ENCODE peak calls at places on chromosomes 7 and 10, in four cellular contexts. C is IMR-90, Y is A549, H is HepG2. J is an unnamed sample.
A peak's percentile ranks its signal among the peaks of the same experiment; 100 is the strongest.

GRCh38 chr7:81002471-81002870 is 83.6 kb upstream of the SEMA3C start:
- DNase-seq in H (no peak), Y (no peak), C (no peak), J (no peak)

GRCh38 chr7:137325927-137326326 is 17.6 kb downstream of the PTN start:
- DNase-seq in H (no peak), Y (no peak), C (no peak), J (no peak)

GRCh38 chr10:97726636-97727178 is 10.2 kb upstream of the ZFYVE27 start:
- DNase-seq in C (peak; percentile 85), H (peak; percentile 59), Y (no peak), J (peak; percentile 28)

GRCh38 chr10:43078986-43079273 is 2.1 kb downstream of the RET start:
- DNase-seq in H (no peak), Y (peak; percentile 57), C (no peak), J (peak; percentile 75)

GRCh38 chr7:115707684-115708341 is 322.8 kb downstream of the TFEC start:
- DNase-seq in H (no peak), C (no peak), Y (no peak), J (no peak)

GRCh38 chr10:62831346-62831745 is 15.2 kb upstream of the EGR2 start:
- DNase-seq in Y (no peak), C (peak; percentile 75), H (no peak), J (no peak)

GRCh38 chr7:2821161-2821841 is 22.8 kb downstream of the GNA12 start:
- DNase-seq in C (peak; percentile 83), Y (peak; percentile 62), H (no peak), J (no peak)

GRCh38 chr10:103739039-103739764 is 116.2 kb downstream of the SH3PXD2A start:
- DNase-seq in H (no peak), C (peak; percentile 98), Y (no peak), J (no peak)

GRCh38 chr10:89553064-89553734 is 17.8 kb upstream of the SLC16A12 start:
- DNase-seq in Y (peak; percentile 41), C (peak; percentile 97), H (peak; percentile 37), J (no peak)

GRCh38 chr10:129843702-129844101 is 120.4 kb downstream of the EBF3 start:
- DNase-seq in H (no peak), Y (no peak), C (no peak), J (no peak)

GRCh38 chr7:19491821-19492452 is 216.9 kb downstream of the POLR1F start:
- DNase-seq in H (no peak), Y (peak; percentile 3), C (peak; percentile 66), J (no peak)

GRCh38 chr7:30920021-30920583 is 8.4 kb downstream of the AQP1 start:
- DNase-seq in H (no peak), C (no peak), Y (no peak), J (no peak)

GRCh38 chr7:96778263-96778662 is 68.6 kb upstream of the SEM1 start:
- DNase-seq in C (no peak), H (peak; percentile 38), Y (no peak), J (no peak)

GRCh38 chr7:114988755-114989154 is 66.9 kb downstream of the MDFIC start:
- DNase-seq in H (no peak), Y (peak; percentile 18), C (peak; percentile 83), J (no peak)

GRCh38 chr7:85733163-85733915 is 546.5 kb upstream of the SEMA3D start:
- DNase-seq in Y (no peak), C (peak; percentile 1), H (no peak), J (no peak)

GRCh38 chr10:101843032-101843991 is at the start of gene KCNIP2:
- DNase-seq in H (no peak), C (no peak), Y (peak; percentile 52), J (no peak)

GRCh38 chr7:55622241-55622835 is 50.0 kb upstream of the VOPP1 start:
- DNase-seq in Y (no peak), C (no peak), H (no peak), J (peak; percentile 11)

GRCh38 chr10:79051766-79052165 is 17.0 kb upstream of the ZMIZ1 start:
- DNase-seq in C (no peak), H (no peak), Y (no peak), J (no peak)
- TF ChIP-seq MAZ in C (no peak), H (no peak), Y (no peak), J (no peak)

GRCh38 chr10:93199221-93199681 is 125.6 kb downstream of the CYP26A1 start:
- DNase-seq in C (peak; percentile 39), Y (no peak), H (peak; percentile 22), J (no peak)

GRCh38 chr10:93193886-93194285 is 120.2 kb downstream of the CYP26A1 start:
- DNase-seq in Y (no peak), H (no peak), C (no peak), J (no peak)

DNA sequence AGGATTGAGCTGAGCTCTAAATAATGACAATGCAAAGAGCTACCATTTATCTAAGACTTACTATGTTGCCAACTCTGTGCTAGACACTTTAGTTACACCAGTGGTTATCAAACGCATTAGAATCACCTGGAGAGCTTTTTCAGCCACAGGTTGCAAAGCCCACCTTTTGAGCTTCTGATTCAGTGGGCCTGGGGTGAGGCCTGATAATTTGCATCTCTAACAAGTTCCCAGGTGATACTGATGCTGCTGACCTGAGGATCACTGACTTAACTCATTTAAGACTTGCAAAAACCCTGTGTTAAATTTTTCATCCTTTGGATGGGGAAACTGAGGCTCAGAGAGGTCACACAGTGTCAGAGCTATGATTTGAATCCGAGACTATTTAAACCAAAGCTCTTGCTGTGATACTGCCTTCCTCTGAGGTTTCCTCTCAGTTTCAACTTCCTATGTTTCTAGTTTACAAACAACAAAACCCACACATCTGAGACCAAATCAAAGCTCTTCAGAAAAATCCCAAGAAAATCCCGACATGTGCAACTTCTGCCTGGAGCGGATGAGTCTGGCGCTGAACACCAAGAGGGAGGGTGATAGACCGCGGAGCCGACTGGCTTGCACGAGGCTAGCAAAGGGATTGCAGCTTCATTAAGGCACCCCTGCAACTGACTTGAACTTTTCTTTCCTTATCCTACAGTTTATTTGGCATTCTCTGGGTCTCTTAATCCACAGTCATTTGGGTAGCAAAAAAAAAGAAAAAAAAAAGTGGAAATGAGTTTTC is 124.9 kb downstream of the CYP26A1 start:
- DNase-seq in H (no peak), Y (no peak), C (peak; percentile 42), J (no peak)
- TF ChIP-seq MAZ in H (no peak), Y (no peak), C (no peak), J (no peak)

DNA sequence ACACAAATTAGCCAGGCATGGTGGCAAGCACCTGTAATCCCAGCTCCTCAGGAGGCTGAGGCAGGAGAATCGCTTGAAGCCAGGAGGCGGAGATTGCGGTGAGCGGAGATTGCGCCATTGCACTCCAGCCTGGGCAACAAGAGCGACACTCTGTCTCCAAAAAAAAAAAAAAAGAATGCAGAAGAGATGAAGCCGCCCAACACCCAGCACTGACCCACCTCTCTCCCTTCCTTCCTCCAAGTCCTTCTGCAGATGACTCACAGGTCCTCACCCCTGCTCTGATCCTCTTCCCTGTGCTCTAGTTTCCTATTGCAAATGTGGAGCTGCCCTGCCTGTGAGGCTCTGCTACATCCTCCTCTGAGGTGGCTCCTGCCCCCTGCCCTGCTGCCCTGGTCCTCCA is 22.0 kb upstream of the OPALIN start:
- DNase-seq in C (no peak), H (no peak), Y (no peak), J (no peak)
- TF ChIP-seq MAZ in C (no peak), H (no peak), Y (no peak), J (no peak)

DNA sequence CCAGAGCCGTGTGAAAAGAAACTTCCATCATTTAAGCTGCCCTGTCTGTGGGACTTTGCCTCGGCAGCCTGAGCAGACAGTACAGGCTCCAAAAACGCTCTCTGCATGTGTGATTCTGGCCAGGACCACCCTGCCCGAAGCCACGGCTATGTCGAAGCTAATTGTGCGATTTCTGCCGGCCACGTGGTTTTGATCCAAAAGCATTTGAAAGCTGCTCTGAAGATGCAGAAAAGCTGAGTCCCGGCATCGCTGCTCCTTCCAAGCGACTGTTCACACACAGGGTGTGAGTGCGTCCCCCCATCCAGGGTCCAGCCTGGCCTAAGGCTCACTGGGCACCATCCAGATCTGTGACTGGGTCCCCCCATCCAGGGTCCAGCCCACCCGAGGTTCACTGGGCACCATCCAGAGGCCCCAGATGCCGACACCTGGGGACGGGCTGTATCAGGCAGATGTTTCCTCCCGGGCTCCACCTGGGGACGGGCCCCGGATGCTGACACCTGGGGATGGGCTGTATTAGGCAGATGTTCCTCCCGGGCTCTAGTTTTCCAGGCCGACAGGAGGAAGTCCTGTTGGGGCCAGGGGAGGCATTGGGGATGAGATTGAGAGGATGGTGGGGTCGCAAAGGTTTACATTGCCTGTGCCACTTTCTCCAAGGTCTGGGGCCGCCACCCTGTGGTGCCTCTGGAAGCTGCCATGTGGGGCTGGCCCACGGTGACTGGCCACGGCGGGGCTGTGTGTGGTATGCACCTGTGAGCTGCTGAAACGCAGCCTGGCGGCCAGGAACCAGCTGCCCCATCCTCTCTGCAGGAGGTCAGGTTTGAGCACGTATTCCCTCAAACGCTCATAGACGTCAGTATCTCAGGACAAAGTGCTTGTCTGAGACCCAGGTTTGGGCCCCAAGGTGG is 527.4 kb downstream of the DNAJB6 start:
- DNase-seq in C (no peak), H (no peak), Y (no peak), J (no peak)
- TF ChIP-seq MAZ in C (no peak), H (no peak), Y (no peak), J (no peak)

DNA sequence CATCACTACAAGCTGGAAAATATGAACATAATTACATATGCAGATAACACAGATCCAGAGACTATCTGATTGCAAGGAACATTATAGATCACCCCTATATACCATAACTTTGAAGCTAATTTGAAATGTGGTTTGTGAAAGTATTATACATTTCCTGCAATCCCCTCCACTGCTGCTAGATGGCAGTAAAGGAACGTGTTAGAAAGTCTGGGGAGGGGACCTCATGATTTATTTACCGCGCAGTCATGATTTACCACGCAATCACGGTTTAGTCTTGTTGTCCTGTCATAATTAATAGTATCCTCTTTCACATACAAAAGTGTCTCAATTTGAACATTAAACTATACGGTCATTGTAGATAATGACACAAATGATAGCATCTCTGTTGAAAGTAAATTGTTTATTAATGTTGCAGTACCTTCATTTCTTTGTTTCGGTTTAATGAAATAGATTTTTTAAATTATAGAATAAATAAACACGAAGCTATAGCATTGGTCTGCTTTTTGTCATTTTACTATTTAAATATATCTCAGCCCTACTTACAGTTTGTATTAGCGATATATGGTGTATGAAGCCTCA is 145.3 kb upstream of the PRSS1 start:
- DNase-seq in Y (peak; percentile 57), C (peak; percentile 63), H (peak; percentile 52), J (peak; percentile 83)
- TF ChIP-seq MAZ in Y (no peak), C (no peak), H (no peak), J (no peak)

GRCh38 chr10:123325663-123326175 is 171.5 kb downstream of the BUB3 start:
- DNase-seq in H (no peak), Y (no peak), C (no peak), J (no peak)

GRCh38 chr10:123327450-123327849 is 173.2 kb downstream of the BUB3 start:
- DNase-seq in C (no peak), H (no peak), Y (no peak), J (no peak)

GRCh38 chr10:123326674-123327073 is 172.5 kb downstream of the BUB3 start:
- DNase-seq in H (no peak), C (no peak), Y (no peak), J (no peak)

GRCh38 chr10:123331438-123331837 is 177.2 kb downstream of the BUB3 start:
- DNase-seq in C (peak; percentile 0), Y (no peak), H (peak; percentile 23), J (no peak)
- TF ChIP-seq MAZ in C (no peak), Y (no peak), H (no peak), J (no peak)